ENCODE peak calls at places on chromosomes 13 and 19, in eight cellular contexts. One of them, this sample, is unnamed.

GRCh38 chr19:35889370-35890112 is 10.8 kb downstream of the NFKBID start:
- DNase-seq in adipocyte: no peak
- DNase-seq in pons: no peak
- DNase-seq in stimulated activated CD4-positive, alpha-beta T cell treated with anti-CD3 and anti-CD28 coated beads, Interleukin-12 subunit alpha, Interleukin-12 subunit beta, amount 100 ng/mL, for 24 hours: no peak
- DNase-seq in activated T-cell treated with anti-CD3 and anti-CD28 coated beads for 1 hour: no peak
- DNase-seq in skeletal muscle cell: no peak
- DNase-seq in GM20000: no peak
- DNase-seq in RPMI8226: no peak
- DNase-seq in this sample: no peak

GRCh38 chr13:53324656-53325055 is 296.0 kb downstream of the OLFM4 start:
- DNase-seq in adipocyte: no peak
- DNase-seq in pons: no peak
- DNase-seq in stimulated activated CD4-positive, alpha-beta T cell treated with anti-CD3 and anti-CD28 coated beads, Interleukin-12 subunit alpha, Interleukin-12 subunit beta, amount 100 ng/mL, for 24 hours: no peak
- DNase-seq in activated T-cell treated with anti-CD3 and anti-CD28 coated beads for 1 hour: no peak
- DNase-seq in skeletal muscle cell: no peak
- DNase-seq in GM20000: no peak
- DNase-seq in RPMI8226: no peak
- DNase-seq in this sample: no peak

GRCh38 chr13:71017607-71018006 is 849.4 kb downstream of the DACH1 start:
- DNase-seq in adipocyte: no peak
- DNase-seq in pons: no peak
- DNase-seq in stimulated activated CD4-positive, alpha-beta T cell treated with anti-CD3 and anti-CD28 coated beads, Interleukin-12 subunit alpha, Interleukin-12 subunit beta, amount 100 ng/mL, for 24 hours: no peak
- DNase-seq in activated T-cell treated with anti-CD3 and anti-CD28 coated beads for 1 hour: no peak
- DNase-seq in skeletal muscle cell: no peak
- DNase-seq in GM20000: no peak
- DNase-seq in RPMI8226: no peak
- DNase-seq in this sample: no peak

GRCh38 chr13:91357613-91358383 is 10.3 kb downstream of the MIR17HG start:
- DNase-seq in adipocyte: no peak
- DNase-seq in pons: no peak
- DNase-seq in stimulated activated CD4-positive, alpha-beta T cell treated with anti-CD3 and anti-CD28 coated beads, Interleukin-12 subunit alpha, Interleukin-12 subunit beta, amount 100 ng/mL, for 24 hours: no peak
- DNase-seq in activated T-cell treated with anti-CD3 and anti-CD28 coated beads for 1 hour: no peak
- DNase-seq in skeletal muscle cell: no peak
- DNase-seq in GM20000: no peak
- DNase-seq in RPMI8226: no peak
- DNase-seq in this sample: no peak

GRCh38 chr19:40908981-40909380 is 26.9 kb upstream of the CYP2A7 start:
- DNase-seq in adipocyte: no peak
- DNase-seq in pons: no peak
- DNase-seq in stimulated activated CD4-positive, alpha-beta T cell treated with anti-CD3 and anti-CD28 coated beads, Interleukin-12 subunit alpha, Interleukin-12 subunit beta, amount 100 ng/mL, for 24 hours: peak; percentile 22
- DNase-seq in activated T-cell treated with anti-CD3 and anti-CD28 coated beads for 1 hour: peak; percentile 23
- DNase-seq in skeletal muscle cell: no peak
- DNase-seq in GM20000: no peak
- DNase-seq in RPMI8226: no peak
- DNase-seq in this sample: no peak

GRCh38 chr13:53260594-53260993 is 232.0 kb downstream of the OLFM4 start:
- DNase-seq in adipocyte: no peak
- DNase-seq in pons: no peak
- DNase-seq in stimulated activated CD4-positive, alpha-beta T cell treated with anti-CD3 and anti-CD28 coated beads, Interleukin-12 subunit alpha, Interleukin-12 subunit beta, amount 100 ng/mL, for 24 hours: no peak
- DNase-seq in activated T-cell treated with anti-CD3 and anti-CD28 coated beads for 1 hour: no peak
- DNase-seq in skeletal muscle cell: no peak
- DNase-seq in GM20000: no peak
- DNase-seq in RPMI8226: no peak
- DNase-seq in this sample: no peak

GRCh38 chr19:41785653-41786052 is 10.7 kb upstream of the CEACAM3 start:
- DNase-seq in adipocyte: peak; percentile 71
- DNase-seq in pons: peak; percentile 49
- DNase-seq in stimulated activated CD4-positive, alpha-beta T cell treated with anti-CD3 and anti-CD28 coated beads, Interleukin-12 subunit alpha, Interleukin-12 subunit beta, amount 100 ng/mL, for 24 hours: peak; percentile 58
- DNase-seq in activated T-cell treated with anti-CD3 and anti-CD28 coated beads for 1 hour: peak; percentile 61
- DNase-seq in skeletal muscle cell: peak; percentile 18
- DNase-seq in GM20000: peak; percentile 80
- DNase-seq in RPMI8226: peak; percentile 59
- DNase-seq in this sample: peak; percentile 63

GRCh38 chr19:35332817-35333216 is 3.8 kb downstream of the CD22 start:
- DNase-seq in adipocyte: no peak
- DNase-seq in pons: no peak
- DNase-seq in stimulated activated CD4-positive, alpha-beta T cell treated with anti-CD3 and anti-CD28 coated beads, Interleukin-12 subunit alpha, Interleukin-12 subunit beta, amount 100 ng/mL, for 24 hours: no peak
- DNase-seq in activated T-cell treated with anti-CD3 and anti-CD28 coated beads for 1 hour: no peak
- DNase-seq in skeletal muscle cell: no peak
- DNase-seq in GM20000: no peak
- DNase-seq in RPMI8226: no peak
- DNase-seq in this sample: no peak

GRCh38 chr13:44165172-44165894 is 208.3 kb upstream of the SERP2 start:
- DNase-seq in adipocyte: no peak
- DNase-seq in pons: no peak
- DNase-seq in stimulated activated CD4-positive, alpha-beta T cell treated with anti-CD3 and anti-CD28 coated beads, Interleukin-12 subunit alpha, Interleukin-12 subunit beta, amount 100 ng/mL, for 24 hours: no peak
- DNase-seq in activated T-cell treated with anti-CD3 and anti-CD28 coated beads for 1 hour: no peak
- DNase-seq in skeletal muscle cell: no peak
- DNase-seq in GM20000: no peak
- DNase-seq in RPMI8226: no peak
- DNase-seq in this sample: no peak

GRCh38 chr19:47253467-47253881 is 2.9 kb upstream of the CCDC9 start:
- DNase-seq in adipocyte: peak; percentile 85
- DNase-seq in pons: no peak
- DNase-seq in stimulated activated CD4-positive, alpha-beta T cell treated with anti-CD3 and anti-CD28 coated beads, Interleukin-12 subunit alpha, Interleukin-12 subunit beta, amount 100 ng/mL, for 24 hours: no peak
- DNase-seq in activated T-cell treated with anti-CD3 and anti-CD28 coated beads for 1 hour: no peak
- DNase-seq in skeletal muscle cell: no peak
- DNase-seq in GM20000: no peak
- DNase-seq in RPMI8226: no peak
- DNase-seq in this sample: no peak

GRCh38 chr19:13012690-13013608 is 17.7 kb downstream of the NFIX start:
- DNase-seq in adipocyte: no peak
- DNase-seq in pons: no peak
- DNase-seq in stimulated activated CD4-positive, alpha-beta T cell treated with anti-CD3 and anti-CD28 coated beads, Interleukin-12 subunit alpha, Interleukin-12 subunit beta, amount 100 ng/mL, for 24 hours: peak; percentile 24
- DNase-seq in activated T-cell treated with anti-CD3 and anti-CD28 coated beads for 1 hour: no peak
- DNase-seq in skeletal muscle cell: no peak
- DNase-seq in GM20000: peak; percentile 80
- DNase-seq in RPMI8226: peak; percentile 61
- DNase-seq in this sample: no peak

GRCh38 chr13:71374471-71375041 is 492.4 kb downstream of the DACH1 start:
- DNase-seq in adipocyte: no peak
- DNase-seq in pons: no peak
- DNase-seq in stimulated activated CD4-positive, alpha-beta T cell treated with anti-CD3 and anti-CD28 coated beads, Interleukin-12 subunit alpha, Interleukin-12 subunit beta, amount 100 ng/mL, for 24 hours: no peak
- DNase-seq in activated T-cell treated with anti-CD3 and anti-CD28 coated beads for 1 hour: no peak
- DNase-seq in skeletal muscle cell: no peak
- DNase-seq in GM20000: no peak
- DNase-seq in RPMI8226: no peak
- DNase-seq in this sample: no peak

GRCh38 chr13:75771818-75772217 is 135.7 kb downstream of the LMO7 start:
- DNase-seq in adipocyte: peak; percentile 82
- DNase-seq in pons: no peak
- DNase-seq in stimulated activated CD4-positive, alpha-beta T cell treated with anti-CD3 and anti-CD28 coated beads, Interleukin-12 subunit alpha, Interleukin-12 subunit beta, amount 100 ng/mL, for 24 hours: no peak
- DNase-seq in activated T-cell treated with anti-CD3 and anti-CD28 coated beads for 1 hour: no peak
- DNase-seq in skeletal muscle cell: peak; percentile 47
- DNase-seq in GM20000: no peak
- DNase-seq in RPMI8226: no peak
- DNase-seq in this sample: no peak

GRCh38 chr13:48437381-48437780 is 24.5 kb upstream of the LPAR6 start:
- DNase-seq in adipocyte: peak; percentile 18
- DNase-seq in pons: peak; percentile 60
- DNase-seq in stimulated activated CD4-positive, alpha-beta T cell treated with anti-CD3 and anti-CD28 coated beads, Interleukin-12 subunit alpha, Interleukin-12 subunit beta, amount 100 ng/mL, for 24 hours: no peak
- DNase-seq in activated T-cell treated with anti-CD3 and anti-CD28 coated beads for 1 hour: no peak
- DNase-seq in skeletal muscle cell: peak; percentile 36
- DNase-seq in GM20000: no peak
- DNase-seq in RPMI8226: peak; percentile 70
- DNase-seq in this sample: no peak

GRCh38 chr13:29583073-29583785 is 12.3 kb downstream of the SLC7A1 start:
- DNase-seq in adipocyte: peak; percentile 51
- DNase-seq in pons: no peak
- DNase-seq in stimulated activated CD4-positive, alpha-beta T cell treated with anti-CD3 and anti-CD28 coated beads, Interleukin-12 subunit alpha, Interleukin-12 subunit beta, amount 100 ng/mL, for 24 hours: no peak
- DNase-seq in activated T-cell treated with anti-CD3 and anti-CD28 coated beads for 1 hour: no peak
- DNase-seq in skeletal muscle cell: peak; percentile 25
- DNase-seq in GM20000: no peak
- DNase-seq in RPMI8226: no peak
- DNase-seq in this sample: no peak

GRCh38 chr13:112843392-112844250 is 125.4 kb upstream of the MCF2L start:
- DNase-seq in adipocyte: no peak
- DNase-seq in pons: no peak
- DNase-seq in stimulated activated CD4-positive, alpha-beta T cell treated with anti-CD3 and anti-CD28 coated beads, Interleukin-12 subunit alpha, Interleukin-12 subunit beta, amount 100 ng/mL, for 24 hours: no peak
- DNase-seq in activated T-cell treated with anti-CD3 and anti-CD28 coated beads for 1 hour: no peak
- DNase-seq in skeletal muscle cell: peak; percentile 10
- DNase-seq in GM20000: no peak
- DNase-seq in RPMI8226: no peak
- DNase-seq in this sample: no peak